ENCODE peak calls at places on chromosomes 1 and 21, in seven cellular contexts. One of them, this sample, is unnamed.

GRCh38 chr1:69315823-69316222 is 251.9 kb upstream of the LRRC7 start:
- DNase-seq in HFFc6: no peak
- DNase-seq in stimulated activated CD8-positive, alpha-beta memory T cell treated with anti-CD3 and anti-CD28 coated beads, Interleukin-2, amount 100 ng/mL, for 1 hour: no peak
- DNase-seq in effector memory CD8-positive, alpha-beta T cell: no peak
- DNase-seq in upper lobe of right lung: no peak
- DNase-seq in putamen: no peak
- DNase-seq in left ventricle myocardium inferior: no peak
- DNase-seq in this sample: no peak

GRCh38 chr1:196459383-196459782 is 148.9 kb downstream of the KCNT2 start:
- DNase-seq in left ventricle myocardium inferior: no peak
- DNase-seq in upper lobe of right lung: no peak
- DNase-seq in HFFc6: no peak
- DNase-seq in putamen: no peak
- DNase-seq in effector memory CD8-positive, alpha-beta T cell: no peak
- DNase-seq in stimulated activated CD8-positive, alpha-beta memory T cell treated with anti-CD3 and anti-CD28 coated beads, Interleukin-2, amount 100 ng/mL, for 1 hour: no peak
- DNase-seq in this sample: peak

GRCh38 chr1:62229468-62229867 is 34.8 kb downstream of the L1TD1 start:
- DNase-seq in left ventricle myocardium inferior: no peak
- DNase-seq in upper lobe of right lung: no peak
- DNase-seq in effector memory CD8-positive, alpha-beta T cell: no peak
- DNase-seq in HFFc6: no peak
- DNase-seq in putamen: no peak
- DNase-seq in stimulated activated CD8-positive, alpha-beta memory T cell treated with anti-CD3 and anti-CD28 coated beads, Interleukin-2, amount 100 ng/mL, for 1 hour: no peak
- DNase-seq in this sample: no peak

GRCh38 chr1:56584910-56585528 is 5.7 kb upstream of the PLPP3 start:
- DNase-seq in upper lobe of right lung: no peak
- DNase-seq in HFFc6: peak
- DNase-seq in putamen: peak
- DNase-seq in left ventricle myocardium inferior: no peak
- DNase-seq in effector memory CD8-positive, alpha-beta T cell: no peak
- DNase-seq in stimulated activated CD8-positive, alpha-beta memory T cell treated with anti-CD3 and anti-CD28 coated beads, Interleukin-2, amount 100 ng/mL, for 1 hour: no peak
- DNase-seq in this sample: peak

GRCh38 chr1:9375912-9376311 is 83.2 kb downstream of the SPSB1 start:
- DNase-seq in stimulated activated CD8-positive, alpha-beta memory T cell treated with anti-CD3 and anti-CD28 coated beads, Interleukin-2, amount 100 ng/mL, for 1 hour: no peak
- DNase-seq in effector memory CD8-positive, alpha-beta T cell: no peak
- DNase-seq in upper lobe of right lung: no peak
- DNase-seq in HFFc6: no peak
- DNase-seq in left ventricle myocardium inferior: peak
- DNase-seq in putamen: no peak
- DNase-seq in this sample: no peak

GRCh38 chr1:152164542-152165136 is 5.6 kb upstream of the RPTN start:
- DNase-seq in HFFc6: no peak
- DNase-seq in upper lobe of right lung: no peak
- DNase-seq in stimulated activated CD8-positive, alpha-beta memory T cell treated with anti-CD3 and anti-CD28 coated beads, Interleukin-2, amount 100 ng/mL, for 1 hour: no peak
- DNase-seq in left ventricle myocardium inferior: no peak
- DNase-seq in putamen: no peak
- DNase-seq in effector memory CD8-positive, alpha-beta T cell: no peak
- DNase-seq in this sample: no peak

GRCh38 chr1:209367031-209367813 is 216.3 kb upstream of the CAMK1G start:
- DNase-seq in stimulated activated CD8-positive, alpha-beta memory T cell treated with anti-CD3 and anti-CD28 coated beads, Interleukin-2, amount 100 ng/mL, for 1 hour: no peak
- DNase-seq in effector memory CD8-positive, alpha-beta T cell: no peak
- DNase-seq in putamen: no peak
- DNase-seq in upper lobe of right lung: no peak
- DNase-seq in left ventricle myocardium inferior: no peak
- DNase-seq in HFFc6: peak
- DNase-seq in this sample: no peak

GRCh38 chr1:246784621-246785535 is 60.7 kb downstream of the SCCPDH start:
- DNase-seq in putamen: no peak
- DNase-seq in left ventricle myocardium inferior: no peak
- DNase-seq in effector memory CD8-positive, alpha-beta T cell: no peak
- DNase-seq in HFFc6: peak
- DNase-seq in upper lobe of right lung: no peak
- DNase-seq in stimulated activated CD8-positive, alpha-beta memory T cell treated with anti-CD3 and anti-CD28 coated beads, Interleukin-2, amount 100 ng/mL, for 1 hour: no peak
- DNase-seq in this sample: peak

GRCh38 chr1:1623631-1624442 is 8.1 kb upstream of the MMP23B start:
- DNase-seq in effector memory CD8-positive, alpha-beta T cell: no peak
- DNase-seq in stimulated activated CD8-positive, alpha-beta memory T cell treated with anti-CD3 and anti-CD28 coated beads, Interleukin-2, amount 100 ng/mL, for 1 hour: no peak
- DNase-seq in upper lobe of right lung: peak
- DNase-seq in left ventricle myocardium inferior: no peak
- DNase-seq in HFFc6: no peak
- DNase-seq in putamen: no peak
- DNase-seq in this sample: no peak

GRCh38 chr1:217010253-217010652 is 287.0 kb upstream of the ESRRG start:
- DNase-seq in left ventricle myocardium inferior: no peak
- DNase-seq in upper lobe of right lung: no peak
- DNase-seq in HFFc6: no peak
- DNase-seq in stimulated activated CD8-positive, alpha-beta memory T cell treated with anti-CD3 and anti-CD28 coated beads, Interleukin-2, amount 100 ng/mL, for 1 hour: no peak
- DNase-seq in putamen: no peak
- DNase-seq in effector memory CD8-positive, alpha-beta T cell: no peak
- DNase-seq in this sample: no peak

GRCh38 chr1:112625696-112626095 is 6.1 kb downstream of the CAPZA1 start:
- DNase-seq in HFFc6: peak
- DNase-seq in putamen: peak
- DNase-seq in left ventricle myocardium inferior: no peak
- DNase-seq in stimulated activated CD8-positive, alpha-beta memory T cell treated with anti-CD3 and anti-CD28 coated beads, Interleukin-2, amount 100 ng/mL, for 1 hour: no peak
- DNase-seq in upper lobe of right lung: no peak
- DNase-seq in effector memory CD8-positive, alpha-beta T cell: no peak
- DNase-seq in this sample: no peak

GRCh38 chr1:64516803-64517568 is 47.1 kb downstream of the CACHD1 start:
- DNase-seq in putamen: no peak
- DNase-seq in stimulated activated CD8-positive, alpha-beta memory T cell treated with anti-CD3 and anti-CD28 coated beads, Interleukin-2, amount 100 ng/mL, for 1 hour: no peak
- DNase-seq in effector memory CD8-positive, alpha-beta T cell: no peak
- DNase-seq in upper lobe of right lung: no peak
- DNase-seq in HFFc6: peak
- DNase-seq in left ventricle myocardium inferior: no peak
- DNase-seq in this sample: peak

GRCh38 chr1:246930830-246931548 is 759 bp downstream of the AHCTF1 start:
- DNase-seq in upper lobe of right lung: peak
- DNase-seq in putamen: peak
- DNase-seq in left ventricle myocardium inferior: peak
- DNase-seq in stimulated activated CD8-positive, alpha-beta memory T cell treated with anti-CD3 and anti-CD28 coated beads, Interleukin-2, amount 100 ng/mL, for 1 hour: peak
- DNase-seq in effector memory CD8-positive, alpha-beta T cell: peak
- DNase-seq in HFFc6: peak
- DNase-seq in this sample: peak

GRCh38 chr1:91731815-91732214 is 154.1 kb downstream of the TGFBR3 start:
- DNase-seq in HFFc6: no peak
- DNase-seq in effector memory CD8-positive, alpha-beta T cell: no peak
- DNase-seq in upper lobe of right lung: no peak
- DNase-seq in stimulated activated CD8-positive, alpha-beta memory T cell treated with anti-CD3 and anti-CD28 coated beads, Interleukin-2, amount 100 ng/mL, for 1 hour: no peak
- DNase-seq in left ventricle myocardium inferior: no peak
- DNase-seq in putamen: no peak
- DNase-seq in this sample: no peak

GRCh38 chr21:15031790-15032357 is 32.9 kb downstream of the NRIP1 start:
- DNase-seq in left ventricle myocardium inferior: no peak
- DNase-seq in putamen: no peak
- DNase-seq in upper lobe of right lung: no peak
- DNase-seq in stimulated activated CD8-positive, alpha-beta memory T cell treated with anti-CD3 and anti-CD28 coated beads, Interleukin-2, amount 100 ng/mL, for 1 hour: no peak
- DNase-seq in HFFc6: peak
- DNase-seq in effector memory CD8-positive, alpha-beta T cell: no peak
- DNase-seq in this sample: no peak

GRCh38 chr1:213331776-213332175 is 280.7 kb downstream of the RPS6KC1 start:
- DNase-seq in HFFc6: no peak
- DNase-seq in upper lobe of right lung: no peak
- DNase-seq in effector memory CD8-positive, alpha-beta T cell: no peak
- DNase-seq in stimulated activated CD8-positive, alpha-beta memory T cell treated with anti-CD3 and anti-CD28 coated beads, Interleukin-2, amount 100 ng/mL, for 1 hour: no peak
- DNase-seq in left ventricle myocardium inferior: no peak
- DNase-seq in putamen: no peak
- DNase-seq in this sample: no peak

GRCh38 chr21:15221799-15222386 is 157.1 kb upstream of the NRIP1 start:
- DNase-seq in HFFc6: peak
- DNase-seq in putamen: no peak
- DNase-seq in left ventricle myocardium inferior: peak
- DNase-seq in upper lobe of right lung: peak
- DNase-seq in stimulated activated CD8-positive, alpha-beta memory T cell treated with anti-CD3 and anti-CD28 coated beads, Interleukin-2, amount 100 ng/mL, for 1 hour: no peak
- DNase-seq in effector memory CD8-positive, alpha-beta T cell: no peak
- DNase-seq in this sample: no peak

GRCh38 chr1:54863267-54863665 is 23.7 kb downstream of the DHCR24 start:
- DNase-seq in HFFc6: no peak
- DNase-seq in left ventricle myocardium inferior: no peak
- DNase-seq in putamen: no peak
- DNase-seq in stimulated activated CD8-positive, alpha-beta memory T cell treated with anti-CD3 and anti-CD28 coated beads, Interleukin-2, amount 100 ng/mL, for 1 hour: no peak
- DNase-seq in effector memory CD8-positive, alpha-beta T cell: no peak
- DNase-seq in upper lobe of right lung: peak
- DNase-seq in this sample: no peak

GRCh38 chr1:33007190-33008050 is 29.3 kb downstream of the AK2 start:
- DNase-seq in left ventricle myocardium inferior: no peak
- DNase-seq in effector memory CD8-positive, alpha-beta T cell: no peak
- DNase-seq in HFFc6: peak
- DNase-seq in upper lobe of right lung: no peak
- DNase-seq in stimulated activated CD8-positive, alpha-beta memory T cell treated with anti-CD3 and anti-CD28 coated beads, Interleukin-2, amount 100 ng/mL, for 1 hour: no peak
- DNase-seq in putamen: peak
- DNase-seq in this sample: peak

GRCh38 chr1:232218955-232219865 is 410.7 kb downstream of the SIPA1L2 start:
- DNase-seq in stimulated activated CD8-positive, alpha-beta memory T cell treated with anti-CD3 and anti-CD28 coated beads, Interleukin-2, amount 100 ng/mL, for 1 hour: no peak
- DNase-seq in putamen: no peak
- DNase-seq in HFFc6: no peak
- DNase-seq in left ventricle myocardium inferior: peak
- DNase-seq in upper lobe of right lung: no peak
- DNase-seq in effector memory CD8-positive, alpha-beta T cell: no peak
- DNase-seq in this sample: no peak